ENCODE peak calls at places on chromosomes 3 and 15, in nine cellular contexts. U is HL-60; J is stomach; Q is foreskin fibroblast; E is activated CD8-positive, alpha-beta T cell treated with anti-CD3 and anti-CD28 coated beads for 36 hours; N is thoracic aorta; A is epithelial cell of esophagus; L is A549; O is lower leg skin. K is an unnamed sample.

GRCh38 chr15:58419803-58420524 is 11.8 kb upstream of the LIPC start:
- DNase-seq in U (no peak), J (no peak), Q (no peak), E (no peak), N (no peak), A (no peak), L (no peak), O (no peak), K (no peak)

GRCh38 chr3:107062787-107063186 is 314.5 kb upstream of the CCDC54 start:
- DNase-seq in U (no peak), J (no peak), Q (no peak), E (no peak), N (no peak), A (no peak), L (no peak), O (no peak), K (no peak)

GRCh38 chr15:66132251-66132816 is 121.2 kb downstream of the MEGF11 start:
- DNase-seq in U (no peak), J (no peak), Q (no peak), E (no peak), N (no peak), A (no peak), L (no peak), O (no peak), K (no peak)

GRCh38 chr3:171058058-171058457 is 31.5 kb upstream of the SLC2A2 start:
- DNase-seq in U (no peak), J (no peak), Q (peak), E (no peak), N (no peak), A (no peak), L (no peak), O (no peak), K (peak)

GRCh38 chr3:43765417-43766030 is 74.8 kb downstream of the ABHD5 start:
- DNase-seq in U (no peak), J (no peak), Q (peak), E (no peak), N (no peak), A (peak), L (no peak), O (peak), K (no peak)

GRCh38 chr15:82646250-82647044 is 716 bp downstream of the CPEB1 start:
- DNase-seq in U (no peak), J (no peak), Q (peak), E (peak), N (no peak), A (no peak), L (no peak), O (no peak), K (no peak)

GRCh38 chr15:34927726-34928125 is 41.8 kb downstream of the AQR start:
- DNase-seq in U (no peak), J (no peak), Q (no peak), E (no peak), N (no peak), A (peak), L (peak), O (no peak), K (no peak)

GRCh38 chr3:175246766-175247165 is 387.6 kb downstream of the NAALADL2 start:
- DNase-seq in U (no peak), J (no peak), Q (no peak), E (no peak), N (no peak), A (no peak), L (no peak), O (no peak), K (no peak)

GRCh38 chr3:47611577-47611976 is 32.9 kb upstream of the CSPG5 start:
- DNase-seq in U (no peak), J (no peak), Q (no peak), E (no peak), N (no peak), A (no peak), L (no peak), O (no peak), K (no peak)

GRCh38 chr3:30221622-30222021 is 384.8 kb upstream of the TGFBR2 start:
- DNase-seq in U (peak), J (no peak), Q (peak), E (no peak), N (no peak), A (no peak), L (no peak), O (no peak), K (no peak)

GRCh38 chr3:69772152-69772867 is 33.0 kb downstream of the MITF start:
- DNase-seq in U (no peak), J (no peak), Q (no peak), E (no peak), N (no peak), A (no peak), L (no peak), O (no peak), K (no peak)

GRCh38 chr3:182527745-182528144 is 265.6 kb upstream of the ATP11B start:
- DNase-seq in U (no peak), J (no peak), Q (no peak), E (no peak), N (no peak), A (no peak), L (peak), O (no peak), K (no peak)

GRCh38 chr3:194686816-194687637 is 1.3 kb downstream of the FAM43A start:
- DNase-seq in U (peak), J (peak), Q (peak), E (peak), N (no peak), A (peak), L (no peak), O (no peak), K (peak)

GRCh38 chr15:94844533-94845390 is 613.4 kb downstream of the MCTP2 start:
- DNase-seq in U (no peak), J (peak), Q (peak), E (peak), N (no peak), A (peak), L (peak), O (no peak), K (no peak)

GRCh38 chr3:144028798-144029411 is 57.3 kb downstream of the DIPK2A start:
- DNase-seq in U (peak), J (no peak), Q (no peak), E (no peak), N (no peak), A (no peak), L (no peak), O (no peak), K (no peak)

GRCh38 chr15:89150762-89151305 is 62.6 kb downstream of the ABHD2 start:
- DNase-seq in U (peak), J (peak), Q (no peak), E (no peak), N (no peak), A (no peak), L (no peak), O (no peak), K (no peak)

GRCh38 chr15:60886680-60887079 is 342.4 kb downstream of the RORA start:
- DNase-seq in U (no peak), J (no peak), Q (no peak), E (no peak), N (no peak), A (no peak), L (no peak), O (no peak), K (no peak)

GRCh38 chr15:55514414-55514850 is 6.4 kb upstream of the DNAAF4 start:
- DNase-seq in U (no peak), J (no peak), Q (no peak), E (no peak), N (no peak), A (peak), L (no peak), O (no peak), K (no peak)

GRCh38 chr3:150062492-150062891 is 91.8 kb upstream of the PFN2 start:
- DNase-seq in U (no peak), J (no peak), Q (peak), E (no peak), N (no peak), A (peak), L (no peak), O (no peak), K (peak)

GRCh38 chr3:195860456-195860855 is 47.9 kb downstream of the TNK2 start:
- DNase-seq in U (no peak), J (no peak), Q (no peak), E (no peak), N (no peak), A (no peak), L (no peak), O (no peak), K (no peak)

GRCh38 chr15:74525328-74525727 is 15.7 kb upstream of the ARID3B start:
- DNase-seq in U (no peak), J (no peak), Q (no peak), E (no peak), N (no peak), A (no peak), L (no peak), O (no peak), K (no peak)

GRCh38 chr3:65107174-65107573 is 419.4 kb upstream of the ADAMTS9 start:
- DNase-seq in U (no peak), J (no peak), Q (peak), E (no peak), N (no peak), A (no peak), L (no peak), O (peak), K (no peak)

GRCh38 chr15:63487076-63487757 is 17.2 kb upstream of the USP3 start:
- DNase-seq in U (peak), J (peak), Q (peak), E (peak), N (no peak), A (peak), L (peak), O (peak), K (peak)

GRCh38 chr3:89314454-89314853 is 207.0 kb downstream of the EPHA3 start:
- DNase-seq in U (no peak), J (no peak), Q (peak), E (no peak), N (no peak), A (peak), L (peak), O (no peak), K (no peak)

GRCh38 chr3:29128004-29128403 is 152.9 kb upstream of the RBMS3 start:
- DNase-seq in U (no peak), J (no peak), Q (no peak), E (no peak), N (no peak), A (no peak), L (no peak), O (no peak), K (no peak)

GRCh38 chr15:37093480-37094410 is 6.6 kb downstream of the MEIS2 start:
- DNase-seq in U (no peak), J (no peak), Q (peak), E (no peak), N (no peak), A (peak), L (no peak), O (no peak), K (peak)

GRCh38 chr3:176906046-176906905 is 291.0 kb downstream of the TBL1XR1 start:
- DNase-seq in U (no peak), J (no peak), Q (peak), E (no peak), N (no peak), A (peak), L (peak), O (no peak), K (no peak)

GRCh38 chr3:72606005-72606800 is 242.0 kb downstream of the SHQ1 start:
- DNase-seq in U (no peak), J (no peak), Q (no peak), E (no peak), N (no peak), A (no peak), L (no peak), O (no peak), K (no peak)

GRCh38 chr3:31810991-31811433 is 170.1 kb downstream of the OSBPL10 start:
- DNase-seq in U (no peak), J (no peak), Q (no peak), E (no peak), N (no peak), A (no peak), L (no peak), O (no peak), K (no peak)

GRCh38 chr3:18376682-18377081 is 48.5 kb downstream of the SATB1 start:
- DNase-seq in U (no peak), J (no peak), Q (no peak), E (no peak), N (no peak), A (no peak), L (no peak), O (no peak), K (no peak)

GRCh38 chr3:176941674-176942073 is 255.6 kb downstream of the TBL1XR1 start:
- DNase-seq in U (no peak), J (no peak), Q (no peak), E (no peak), N (no peak), A (no peak), L (no peak), O (no peak), K (no peak)

GRCh38 chr3:98732239-98733054 is 30.7 kb upstream of the ST3GAL6 start:
- DNase-seq in U (peak), J (peak), Q (peak), E (peak), N (no peak), A (peak), L (peak), O (peak), K (no peak)

GRCh38 chr3:15535757-15536156 is 14.3 kb upstream of the COLQ start:
- DNase-seq in U (no peak), J (no peak), Q (peak), E (peak), N (no peak), A (peak), L (no peak), O (no peak), K (no peak)

GRCh38 chr3:99602183-99602582 is 36.2 kb upstream of the COL8A1 start:
- DNase-seq in U (no peak), J (no peak), Q (no peak), E (no peak), N (no peak), A (no peak), L (no peak), O (no peak), K (no peak)

GRCh38 chr3:9826815-9827574 is 16.8 kb downstream of the RPUSD3 start:
- DNase-seq in U (peak), J (no peak), Q (peak), E (peak), N (no peak), A (peak), L (peak), O (no peak), K (peak)
- TF ChIP-seq CTCF in U (peak), J (no peak), Q (peak), E (peak), N (no peak), A (peak), L (peak), O (no peak), K (peak)

GRCh38 chr3:40453933-40454332 is 3.2 kb upstream of the RPL14 start:
- DNase-seq in U (no peak), J (no peak), Q (no peak), E (no peak), N (no peak), A (no peak), L (no peak), O (no peak), K (no peak)

GRCh38 chr3:40456279-40456939 is 730 bp upstream of the RPL14 start:
- DNase-seq in U (no peak), J (no peak), Q (no peak), E (no peak), N (no peak), A (no peak), L (no peak), O (no peak), K (no peak)

GRCh38 chr3:40455328-40455727 is 1.8 kb upstream of the RPL14 start:
- DNase-seq in U (no peak), J (no peak), Q (no peak), E (no peak), N (no peak), A (no peak), L (no peak), O (no peak), K (no peak)

GRCh38 chr3:40458473-40458872 is 1.3 kb downstream of the RPL14 start:
- DNase-seq in U (no peak), J (no peak), Q (no peak), E (no peak), N (no peak), A (no peak), L (no peak), O (no peak), K (no peak)

GRCh38 chr3:40456940-40457823 is at the start of gene RPL14:
- DNase-seq in U (peak), J (peak), Q (peak), E (peak), N (peak), A (peak), L (peak), O (peak), K (peak)
- TF ChIP-seq CTCF in U (no peak), J (no peak), Q (no peak), E (no peak), N (no peak), A (no peak), L (no peak), O (no peak), K (no peak)

DNA sequence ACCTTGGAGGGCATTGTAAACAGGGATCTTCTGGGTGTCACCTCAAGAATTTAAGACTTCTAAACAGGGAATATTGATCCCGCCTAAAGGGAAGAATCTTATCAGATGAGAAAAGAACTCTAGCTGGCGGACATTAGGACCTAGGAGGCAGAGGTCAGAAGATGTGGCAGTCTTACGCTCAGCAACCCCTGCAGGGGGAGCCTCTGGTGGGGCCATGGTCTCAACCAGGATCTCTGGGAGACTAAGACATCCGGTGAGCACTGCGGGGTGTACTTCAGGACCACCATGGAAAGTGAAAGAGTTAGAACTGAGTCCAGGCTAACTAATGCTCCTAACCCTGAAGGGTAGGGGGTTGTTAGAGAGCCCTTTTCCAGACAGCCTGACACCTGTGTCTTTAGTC is 295.2 kb downstream of the VGLL3 start:
- DNase-seq in U (no peak), J (no peak), Q (no peak), E (no peak), N (no peak), A (no peak), L (no peak), O (no peak), K (no peak)
- TF ChIP-seq CTCF in U (no peak), J (no peak), Q (no peak), E (no peak), N (no peak), A (no peak), L (no peak), O (no peak), K (no peak)

GRCh38 chr3:4045756-4046155 is 246.5 kb downstream of the LRRN1 start:
- DNase-seq in U (no peak), J (no peak), Q (no peak), E (no peak), N (no peak), A (no peak), L (no peak), O (no peak), K (no peak)

GRCh38 chr3:4043867-4044575 is 244.8 kb downstream of the LRRN1 start:
- DNase-seq in U (no peak), J (no peak), Q (no peak), E (no peak), N (no peak), A (no peak), L (no peak), O (no peak), K (no peak)

GRCh38 chr3:4042070-4042469 is 242.8 kb downstream of the LRRN1 start:
- DNase-seq in U (no peak), J (no peak), Q (no peak), E (no peak), N (no peak), A (no peak), L (no peak), O (no peak), K (no peak)

GRCh38 chr3:4047343-4047742 is 248.1 kb downstream of the LRRN1 start:
- DNase-seq in U (no peak), J (no peak), Q (no peak), E (no peak), N (no peak), A (no peak), L (no peak), O (no peak), K (no peak)

DNA sequence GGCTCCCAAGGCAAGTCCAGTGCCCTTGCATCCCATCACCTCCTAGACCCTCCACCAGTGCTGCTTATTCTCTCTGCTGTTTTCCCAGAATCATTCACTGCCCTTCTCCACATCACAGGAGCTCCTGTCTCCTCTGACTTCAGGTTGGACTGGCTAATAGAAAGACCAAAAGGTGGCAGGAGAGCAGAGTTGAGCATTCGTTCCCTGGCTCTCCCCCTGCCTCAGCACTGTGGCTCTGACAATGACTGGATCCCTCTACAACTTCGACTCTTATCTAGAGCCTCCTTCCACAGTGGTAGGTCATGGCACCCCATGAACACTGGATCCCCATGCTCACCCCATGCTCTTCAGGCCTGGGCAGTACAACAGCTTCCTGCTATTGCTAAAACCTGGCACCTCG is 243.6 kb downstream of the LRRN1 start:
- DNase-seq in U (no peak), J (no peak), Q (no peak), E (no peak), N (no peak), A (no peak), L (no peak), O (no peak), K (no peak)
- TF ChIP-seq CTCF in U (no peak), J (no peak), Q (no peak), E (no peak), N (no peak), A (no peak), L (no peak), O (no peak), K (no peak)

DNA sequence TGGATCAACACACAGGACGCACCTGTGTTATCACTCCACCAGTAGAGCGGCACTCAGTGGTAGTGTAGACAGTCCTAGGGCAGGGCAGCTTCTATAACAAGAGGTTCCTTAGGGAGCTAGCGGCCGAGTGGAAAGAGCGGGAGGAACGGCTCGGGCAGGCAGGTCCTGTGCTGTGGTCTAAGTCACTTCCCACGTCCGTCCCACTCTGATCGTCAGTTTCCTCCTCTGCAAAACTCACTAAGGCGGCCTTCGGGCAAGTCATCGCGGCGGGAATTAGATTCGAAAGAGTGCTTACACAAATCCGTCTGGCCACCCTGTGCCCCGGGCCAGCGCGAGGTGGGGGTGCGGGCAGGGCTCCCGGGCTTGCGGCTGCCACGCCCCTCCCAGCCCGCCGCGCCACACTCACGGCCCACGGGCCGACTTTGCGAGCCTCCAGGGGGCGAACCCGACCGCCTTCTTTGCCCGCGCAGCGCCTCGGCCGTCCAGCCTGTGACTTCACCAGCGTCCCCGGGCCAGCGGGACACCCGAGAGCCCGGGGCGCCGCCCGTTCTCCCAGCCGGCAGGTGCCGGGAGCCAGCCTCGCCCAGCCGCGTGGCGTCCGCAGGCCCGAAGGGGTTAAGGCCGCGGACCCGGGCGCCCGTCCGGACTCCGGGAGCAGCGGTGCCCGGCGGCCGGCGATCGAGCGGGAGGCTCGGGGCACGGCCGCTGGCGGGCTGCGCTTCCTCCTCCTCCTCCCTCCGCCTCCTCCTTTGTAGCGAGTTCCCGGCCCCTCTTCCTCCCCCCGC is 426 bp upstream of the CORO2B start:
- DNase-seq in U (peak), J (peak), Q (peak), E (peak), N (peak), A (peak), L (peak), O (peak), K (peak)
- TF ChIP-seq CTCF in U (no peak), J (peak), Q (peak), E (peak), N (peak), A (peak), L (peak), O (no peak), K (peak)

GRCh38 chr15:40108855-40109735 is at the start of gene BMF:
- DNase-seq in U (peak), J (peak), Q (peak), E (peak), N (peak), A (peak), L (peak), O (peak), K (peak)
- TF ChIP-seq CTCF in U (no peak), J (no peak), Q (peak), E (no peak), N (peak), A (peak), L (peak), O (no peak), K (peak)

GRCh38 chr3:55320928-55321327 is 166.2 kb downstream of the WNT5A start:
- DNase-seq in U (no peak), J (no peak), Q (no peak), E (no peak), N (no peak), A (no peak), L (no peak), O (no peak), K (no peak)
- TF ChIP-seq CTCF in U (no peak), J (no peak), Q (no peak), E (no peak), N (no peak), A (no peak), L (no peak), O (no peak), K (no peak)

GRCh38 chr15:79025201-79025600 is 65.4 kb downstream of the RASGRF1 start:
- DNase-seq in U (peak), J (no peak), Q (no peak), E (peak), N (no peak), A (no peak), L (no peak), O (no peak), K (no peak)
- TF ChIP-seq CTCF in U (no peak), J (no peak), Q (no peak), E (peak), N (no peak), A (no peak), L (no peak), O (no peak), K (no peak)